ENCODE peak calls at places on chromosomes 3 and 15, in four cellular contexts. N, R, L and X are unnamed samples.

GRCh38 chr3:125043599-125044151 is 12.1 kb downstream of the HEG1 start:
- DNase-seq in N (no peak), R (peak; percentile 76), L (no peak), X (no peak)

GRCh38 chr3:435161-435560 is 238.6 kb downstream of the CHL1 start:
- DNase-seq in L (no peak), N (no peak), R (no peak), X (no peak)

GRCh38 chr15:35545316-35545824 is 595 bp downstream of the DPH6 start:
- DNase-seq in R (peak; percentile 74), N (peak; percentile 4), L (no peak), X (peak; percentile 82)

GRCh38 chr3:120017692-120018091 is 76.6 kb downstream of the GSK3B start:
- DNase-seq in N (no peak), R (no peak), L (no peak), X (no peak)

GRCh38 chr3:126212629-126213375 is 32.4 kb upstream of the ALDH1L1 start:
- DNase-seq in R (peak; percentile 73), L (no peak), N (no peak), X (no peak)

GRCh38 chr3:2826453-2826852 is 283.7 kb downstream of the IL5RA start:
- DNase-seq in N (no peak), R (no peak), L (no peak), X (no peak)

GRCh38 chr3:132432639-132433038 is 15.3 kb downstream of the DNAJC13 start:
- DNase-seq in N (no peak), L (no peak), R (no peak), X (no peak)

GRCh38 chr3:1439395-1439794 is 346.6 kb downstream of the CNTN6 start:
- DNase-seq in R (no peak), L (no peak), N (no peak), X (peak; percentile 17)

GRCh38 chr3:66396161-66396760 is 104.6 kb downstream of the LRIG1 start:
- DNase-seq in R (peak; percentile 6), N (no peak), L (no peak), X (no peak)

GRCh38 chr3:23183731-23184130 is 19.4 kb upstream of the UBE2E2 start:
- DNase-seq in N (no peak), R (no peak), L (no peak), X (peak; percentile 76)